ENCODE peak calls at places on chromosomes 16 and 17, in nine cellular contexts. M is gastrocnemius medialis, Y is prostate gland, P is heart left ventricle, N is A549, V is adrenal gland, O is spleen, Q is body of pancreas, U is suprapubic skin. S is an unnamed sample.

GRCh38 chr17:76579281-76579680 is 6.4 kb downstream of the ST6GALNAC2 start:
- DNase-seq in M (no peak), P (no peak), O (no peak), N (no peak), V (no peak), U (no peak), Q (no peak), Y (no peak), S (no peak)

GRCh38 chr16:55001931-55002330 is 71.3 kb downstream of the IRX5 start:
- DNase-seq in Q (no peak), O (no peak), M (no peak), Y (no peak), V (no peak), N (no peak), U (no peak), P (no peak), S (no peak)

GRCh38 chr16:88941051-88941932 is 35.7 kb downstream of the CBFA2T3 start:
- DNase-seq in O (peak; percentile 88), N (no peak), V (no peak), P (peak; percentile 63), Q (peak; percentile 73), U (no peak), Y (no peak), M (no peak), S (no peak)

GRCh38 chr17:79001190-79002020 is 8.2 kb downstream of the CANT1 start:
- DNase-seq in Y (no peak), U (peak; percentile 43), Q (no peak), N (no peak), V (no peak), O (no peak), M (no peak), P (no peak), S (peak; percentile 13)

GRCh38 chr17:42795061-42795460 is 3.4 kb downstream of the COA3 start:
- DNase-seq in N (no peak), O (no peak), V (no peak), Q (no peak), U (no peak), M (no peak), Y (no peak), P (no peak), S (no peak)

GRCh38 chr17:18141210-18141803 is 32.8 kb downstream of the MYO15A start:
- DNase-seq in N (peak; percentile 64), P (peak; percentile 27), Y (peak; percentile 43), Q (peak; percentile 33), V (no peak), U (no peak), O (no peak), M (no peak), S (peak; percentile 47)

GRCh38 chr17:57773557-57773956 is 28.5 kb upstream of the CCDC182 start:
- DNase-seq in Y (no peak), P (no peak), M (no peak), N (no peak), O (no peak), V (no peak), Q (no peak), U (no peak), S (no peak)

GRCh38 chr17:16439867-16440351 is 24.5 kb downstream of the TRPV2 start:
- DNase-seq in Y (no peak), U (no peak), N (no peak), P (no peak), V (no peak), O (no peak), M (no peak), Q (peak; percentile 60), S (no peak)

GRCh38 chr17:8031950-8032349 is 6.9 kb upstream of the ALOX15B start:
- DNase-seq in V (no peak), O (no peak), Y (no peak), P (no peak), M (no peak), N (peak; percentile 24), Q (no peak), U (no peak), S (no peak)

GRCh38 chr16:66367968-66368891 is 1.7 kb downstream of the CDH5 start:
- DNase-seq in Y (no peak), M (no peak), P (peak; percentile 52), Q (no peak), V (no peak), U (no peak), N (no peak), O (no peak), S (no peak)

GRCh38 chr16:68377667-68378420 is 67.0 kb downstream of the PRMT7 start:
- DNase-seq in O (no peak), Y (peak; percentile 40), U (no peak), P (no peak), Q (peak; percentile 20), N (no peak), M (no peak), V (no peak), S (no peak)

GRCh38 chr17:76027159-76027839 is at the start of gene EVPL:
- DNase-seq in M (no peak), U (peak; percentile 81), V (no peak), N (peak; percentile 88), O (no peak), Q (peak; percentile 64), Y (peak; percentile 88), P (no peak), S (no peak)

GRCh38 chr16:29318037-29318436 is 88.5 kb downstream of the NPIPB11 start:
- DNase-seq in U (no peak), P (no peak), Y (no peak), O (no peak), N (peak; percentile 26), V (no peak), Q (no peak), M (no peak), S (no peak)

GRCh38 chr17:3972281-3972731 is 8.1 kb upstream of the ATP2A3 start:
- DNase-seq in Q (no peak), M (no peak), N (no peak), P (no peak), U (no peak), O (peak; percentile 80), Y (no peak), V (no peak), S (no peak)

GRCh38 chr16:85752511-85753420 is 1.9 kb upstream of the C16orf74 start:
- DNase-seq in P (peak; percentile 27), U (peak; percentile 69), Q (peak; percentile 86), M (no peak), O (no peak), N (no peak), Y (peak; percentile 50), V (no peak), S (peak; percentile 52)

GRCh38 chr16:85750827-85751641 is at the start of gene C16orf74:
- DNase-seq in Q (peak; percentile 71), P (peak; percentile 30), Y (peak; percentile 23), M (no peak), U (no peak), V (no peak), O (peak; percentile 89), N (peak; percentile 32), S (peak; percentile 26)

GRCh38 chr16:85751665-85752501 is 987 bp upstream of the C16orf74 start:
- DNase-seq in Q (no peak), O (no peak), V (no peak), P (no peak), Y (no peak), N (no peak), U (no peak), M (no peak), S (no peak)

GRCh38 chr16:85749686-85750020 is 1.2 kb downstream of the C16orf74 start:
- DNase-seq in Y (no peak), U (no peak), O (no peak), P (no peak), N (no peak), V (no peak), M (no peak), Q (no peak), S (no peak)

GRCh38 chr16:85750021-85750826 is 672 bp downstream of the C16orf74 start:
- DNase-seq in O (peak; percentile 90), P (peak; percentile 36), M (no peak), N (no peak), V (no peak), U (no peak), Q (peak; percentile 30), Y (no peak), S (no peak)
- TF ChIP-seq POLR2A in O (no peak), P (no peak), M (no peak), N (no peak), V (no peak), U (no peak), Q (no peak), Y (no peak), S (no peak)

GRCh38 chr16:49484454-49484853 is 110.8 kb downstream of the C16orf78 start:
- DNase-seq in M (peak; percentile 62), Q (peak; percentile 84), N (no peak), P (peak; percentile 70), U (peak; percentile 72), O (peak; percentile 83), V (peak; percentile 70), Y (peak; percentile 22), S (peak; percentile 75)

GRCh38 chr16:49487746-49488145 is 114.1 kb downstream of the C16orf78 start:
- DNase-seq in U (peak; percentile 25), Y (no peak), P (no peak), N (no peak), O (peak; percentile 44), Q (no peak), M (no peak), V (no peak), S (no peak)

GRCh38 chr16:49485663-49486062 is 112.1 kb downstream of the C16orf78 start:
- DNase-seq in Q (no peak), Y (no peak), P (no peak), V (no peak), U (peak; percentile 14), O (peak; percentile 12), M (no peak), N (no peak), S (no peak)

GRCh38 chr16:49484936-49485335 is 111.3 kb downstream of the C16orf78 start:
- DNase-seq in N (no peak), Q (no peak), M (no peak), U (no peak), V (no peak), P (no peak), Y (no peak), O (peak; percentile 34), S (no peak)

GRCh38 chr16:49486350-49486749 is 112.7 kb downstream of the C16orf78 start:
- DNase-seq in P (no peak), U (peak; percentile 3), O (no peak), Y (no peak), N (no peak), V (no peak), Q (no peak), M (no peak), S (no peak)
- TF ChIP-seq CTCF in P (no peak), U (no peak), O (no peak), Y (no peak), N (no peak), V (no peak), Q (no peak), M (no peak), S (no peak)

GRCh38 chr16:15993541-15993940 is 44.1 kb downstream of the ABCC1 start:
- DNase-seq in O (no peak), N (no peak), Y (no peak), M (no peak), V (no peak), Q (no peak), P (no peak), U (no peak), S (no peak)
- H3K27ac ChIP-seq in O (no peak overlapping the region), N (peak overlapping the region; percentile 97), Y (peak overlapping the region; percentile 16), M (peak overlapping the region; percentile 45), V (no peak overlapping the region), Q (no peak overlapping the region), P (no peak overlapping the region), U (peak overlapping the region; percentile 36), S (no peak overlapping the region)

DNA sequence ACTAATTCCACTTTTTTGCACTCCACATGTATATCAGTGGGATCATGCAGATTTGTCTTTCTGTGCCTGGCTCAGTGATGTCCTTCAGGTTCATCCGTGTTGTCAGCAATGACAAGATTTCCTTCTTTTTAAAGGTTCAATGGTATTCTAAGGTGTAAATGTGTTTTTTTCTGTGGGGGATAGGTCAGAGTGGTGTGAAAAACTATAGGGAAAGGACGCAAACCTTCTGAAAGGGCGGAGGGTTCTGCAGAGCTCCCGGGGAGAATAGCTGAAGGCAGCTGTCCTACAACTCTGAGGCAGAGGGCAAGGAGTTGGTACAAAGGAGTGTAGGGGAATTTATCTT is 21.9 kb upstream of the CSNK1D start:
- DNase-seq in P (no peak), Q (no peak), U (no peak), Y (no peak), N (no peak), V (no peak), O (no peak), M (no peak), S (no peak)
- TF ChIP-seq POLR2A in P (no peak), Q (no peak), U (no peak), Y (no peak), N (no peak), V (no peak), O (no peak), M (no peak), S (no peak)